ENCODE peak calls at places on chromosomes 7 and 10, in eight cellular contexts. Q is HAP-1, C is GM03348, B is G401, F is GOT3, H is activated T-helper 1 cell treated with Interleukin-2 at 50 U/mL for 16 hours, Y is AG09309, I is AG08395. O is an unnamed sample.

GRCh38 chr7:156158213-156158612 is 345.9 kb upstream of the SHH start:
- DNase-seq in Q (no peak), C (no peak), B (no peak), F (no peak), H (no peak), Y (no peak), I (no peak), O (no peak)

GRCh38 chr7:156993925-156994235 is 16.6 kb downstream of the MNX1 start:
- DNase-seq in Q (no peak), C (no peak), B (no peak), F (no peak), H (no peak), Y (no peak), I (no peak), O (no peak)

GRCh38 chr7:82335927-82336326 is 107.7 kb downstream of the CACNA2D1 start:
- DNase-seq in Q (peak; percentile 36), C (peak; percentile 5), B (peak; percentile 98), F (no peak), H (no peak), Y (no peak), I (no peak), O (no peak)

GRCh38 chr7:117907058-117907633 is 33.9 kb upstream of the CTTNBP2 start:
- DNase-seq in Q (peak; percentile 58), C (no peak), B (no peak), F (no peak), H (no peak), Y (no peak), I (no peak), O (no peak)

GRCh38 chr7:85186521-85187241 is at the start of gene SEMA3D:
- DNase-seq in Q (peak; percentile 84), C (peak; percentile 93), B (no peak), F (peak; percentile 48), H (no peak), Y (no peak), I (peak; percentile 87), O (peak; percentile 96)

GRCh38 chr7:1638113-1638726 is 31.9 kb upstream of the ELFN1 start:
- DNase-seq in Q (no peak), C (peak; percentile 5), B (no peak), F (no peak), H (no peak), Y (no peak), I (no peak), O (no peak)

GRCh38 chr7:152435384-152436278 is at the start of gene KMT2C:
- DNase-seq in Q (peak; percentile 70), C (peak; percentile 85), B (peak; percentile 58), F (no peak), H (peak; percentile 39), Y (no peak), I (peak; percentile 53), O (peak; percentile 78)

GRCh38 chr10:124448696-124449169 is 1.1 kb downstream of the NKX1-2 start:
- DNase-seq in Q (no peak), C (no peak), B (no peak), F (no peak), H (no peak), Y (no peak), I (no peak), O (peak; percentile 77)

GRCh38 chr7:20185988-20186387 is 31.2 kb downstream of the MACC1 start:
- DNase-seq in Q (no peak), C (no peak), B (no peak), F (no peak), H (no peak), Y (no peak), I (no peak), O (no peak)

GRCh38 chr7:137670521-137671064 is 176.2 kb downstream of the DGKI start:
- DNase-seq in Q (no peak), C (peak; percentile 54), B (peak; percentile 59), F (no peak), H (no peak), Y (no peak), I (peak; percentile 68), O (no peak)

GRCh38 chr10:69334258-69335062 is 56.2 kb downstream of the HK1 start:
- DNase-seq in Q (no peak), C (no peak), B (no peak), F (no peak), H (no peak), Y (no peak), I (no peak), O (peak; percentile 63)

GRCh38 chr7:29565982-29566746 is 2.5 kb downstream of the PRR15 start:
- DNase-seq in Q (no peak), C (peak; percentile 59), B (no peak), F (no peak), H (no peak), Y (no peak), I (no peak), O (peak; percentile 53)

GRCh38 chr7:158963780-158964222 is 107.4 kb downstream of the DYNC2I1 start:
- DNase-seq in Q (no peak), C (no peak), B (no peak), F (no peak), H (no peak), Y (no peak), I (no peak), O (no peak)

GRCh38 chr7:142482899-142483658 is 225.2 kb upstream of the PRSS58 start:
- DNase-seq in Q (peak; percentile 60), C (peak; percentile 74), B (peak; percentile 21), F (no peak), H (peak; percentile 38), Y (no peak), I (peak; percentile 57), O (peak; percentile 83)

GRCh38 chr7:101924171-101924570 is 106.7 kb downstream of the CUX1 start:
- DNase-seq in Q (no peak), C (peak; percentile 67), B (no peak), F (no peak), H (no peak), Y (no peak), I (peak; percentile 89), O (no peak)

GRCh38 chr7:116836911-116837310 is 25.5 kb upstream of the CAPZA2 start:
- DNase-seq in Q (no peak), C (no peak), B (no peak), F (no peak), H (no peak), Y (no peak), I (no peak), O (no peak)

GRCh38 chr7:131011976-131012375 is 278.0 kb upstream of the KLF14 start:
- DNase-seq in Q (peak; percentile 50), C (peak; percentile 84), B (no peak), F (no peak), H (no peak), Y (peak; percentile 79), I (peak; percentile 78), O (peak; percentile 6)

GRCh38 chr7:75531359-75531821 is 39.3 kb downstream of the SPDYE5 start:
- DNase-seq in Q (no peak), C (no peak), B (no peak), F (no peak), H (no peak), Y (no peak), I (no peak), O (peak; percentile 87)

GRCh38 chr10:5293691-5294550 is 70.8 kb upstream of the UCN3 start:
- DNase-seq in Q (peak; percentile 78), C (peak; percentile 69), B (no peak), F (no peak), H (peak; percentile 50), Y (no peak), I (peak; percentile 29), O (peak; percentile 99)

GRCh38 chr10:58477122-58477521 is 35.5 kb upstream of the BICC1 start:
- DNase-seq in Q (no peak), C (peak; percentile 65), B (no peak), F (no peak), H (no peak), Y (no peak), I (peak; percentile 63), O (peak; percentile 81)

GRCh38 chr10:112767156-112767555 is 182.9 kb upstream of the TCF7L2 start:
- DNase-seq in Q (no peak), C (no peak), B (no peak), F (no peak), H (no peak), Y (no peak), I (no peak), O (no peak)

GRCh38 chr7:122143376-122143750 is 686 bp downstream of the AASS start:
- DNase-seq in Q (peak; percentile 56), C (peak; percentile 36), B (no peak), F (no peak), H (no peak), Y (no peak), I (no peak), O (peak; percentile 67)

GRCh38 chr10:37952051-37952815 is 24.2 kb downstream of the ZNF25 start:
- DNase-seq in Q (no peak), C (no peak), B (no peak), F (no peak), H (no peak), Y (no peak), I (no peak), O (no peak)

GRCh38 chr7:29485376-29486190 is 78.1 kb upstream of the PRR15 start:
- DNase-seq in Q (no peak), C (no peak), B (peak; percentile 59), F (no peak), H (no peak), Y (no peak), I (no peak), O (no peak)